ENCODE peak calls at places on chromosome 2, in ten cellular contexts. A is occipital lobe; D is memory B cell; G is activated CD8-positive, alpha-beta memory T cell treated with anti-CD3 and anti-CD28 coated beads for 4 hours; M is NCI-H1092 treated with DMSO at 0.1 percent for 48 hours; H is neural progenitor cell; V is activated T-helper 1 cell treated with anti-CD3 and anti-CD28 coated beads, Interleukin-2, amount 50 U/mL, for 16 hours; W is endothelial cell; N is tibial artery; B is ACHN. E is an unnamed sample.

GRCh38 chr2:137467246-137467862 is 496.9 kb upstream of the HNMT start:
- DNase-seq in D (no peak), N (no peak), V (no peak), A (no peak), B (peak), W (peak), M (peak), G (no peak), H (peak), E (no peak)

GRCh38 chr2:7363906-7364305 is 446.7 kb downstream of the RNF144A start:
- DNase-seq in B (no peak), G (no peak), H (peak), D (no peak), W (no peak), N (no peak), A (no peak), M (no peak), V (no peak), E (no peak)

GRCh38 chr2:231673348-231673770 is 35.0 kb upstream of the PTMA start:
- DNase-seq in V (no peak), H (peak), G (no peak), D (no peak), A (no peak), N (no peak), W (peak), B (peak), M (peak), E (no peak)

GRCh38 chr2:100895934-100896685 is 76.2 kb downstream of the NPAS2 start:
- DNase-seq in V (no peak), W (no peak), H (no peak), N (no peak), B (no peak), D (no peak), G (no peak), M (no peak), A (no peak), E (no peak)

GRCh38 chr2:187654535-187654934 is 100.3 kb upstream of the TFPI start:
- DNase-seq in H (no peak), N (no peak), W (no peak), D (no peak), G (no peak), M (peak), B (no peak), A (no peak), V (no peak), E (no peak)

GRCh38 chr2:236040600-236041328 is 127.4 kb downstream of the GBX2 start:
- DNase-seq in G (no peak), N (no peak), B (no peak), W (no peak), A (no peak), M (no peak), V (no peak), D (no peak), H (no peak), E (no peak)

GRCh38 chr2:190655113-190655512 is 6.2 kb downstream of the NAB1 start:
- DNase-seq in G (no peak), D (no peak), N (no peak), M (peak), A (no peak), H (no peak), B (no peak), W (no peak), V (no peak), E (no peak)

GRCh38 chr2:88831792-88832248 is 140.3 kb downstream of the RPIA start:
- DNase-seq in M (no peak), G (no peak), A (no peak), H (no peak), D (peak), V (no peak), W (peak), B (peak), N (no peak), E (no peak)

GRCh38 chr2:96145028-96145939 is at the start of gene DUSP2:
- DNase-seq in B (peak), D (peak), V (peak), A (peak), G (peak), H (peak), M (peak), W (peak), N (peak), E (peak)

GRCh38 chr2:44715671-44716077 is 225.8 kb upstream of the SIX3 start:
- DNase-seq in H (peak), V (no peak), W (peak), G (no peak), A (no peak), B (peak), M (peak), D (no peak), N (no peak), E (no peak)

E was measured in stimulated activated CD8-positive, alpha-beta memory T cell treated with anti-CD3 and anti-CD28 coated beads, Interleukin-12 subunit alpha, Interleukin-12 subunit beta, amount 100 ng/mL, for 4 hours.